ENCODE peak calls at places on chromosomes 11 and 22, in five cellular contexts. Y, B, L, T and Q are unnamed samples.

GRCh38 chr22:20974336-20974955 is 7.4 kb downstream of the AIFM3 start:
- DNase-seq in T (no peak), Y (no peak), L (no peak), B (no peak), Q (no peak)

GRCh38 chr11:72263363-72263762 is 19.4 kb upstream of the PHOX2A start:
- DNase-seq in T (no peak), L (no peak), B (no peak), Y (no peak), Q (no peak)

GRCh38 chr11:14645985-14646900 is 2.6 kb downstream of the PDE3B start:
- DNase-seq in T (no peak), L (no peak), B (no peak), Y (no peak), Q (no peak)

GRCh38 chr22:46986788-46987187 is 224.3 kb downstream of the TBC1D22A start:
- DNase-seq in Y (no peak), L (no peak), B (no peak), T (no peak), Q (no peak)

GRCh38 chr11:28763876-28764275 is 655.7 kb downstream of the METTL15 start:
- DNase-seq in L (no peak), T (no peak), Y (no peak), B (no peak), Q (no peak)

GRCh38 chr11:6531267-6531752 is 34.2 kb downstream of the DNHD1 start:
- DNase-seq in T (peak; percentile 40), Y (peak; percentile 49), B (no peak), L (no peak), Q (no peak)

GRCh38 chr11:44531116-44531504 is 34.4 kb upstream of the CD82 start:
- DNase-seq in T (no peak), B (no peak), Y (no peak), L (no peak), Q (no peak)

GRCh38 chr11:79864882-79865281 is 424.1 kb upstream of the TENM4 start:
- DNase-seq in L (no peak), B (no peak), T (no peak), Y (peak; percentile 31), Q (no peak)

GRCh38 chr11:36023922-36024321 is 80.1 kb downstream of the LDLRAD3 start:
- DNase-seq in L (no peak), T (no peak), Y (no peak), B (no peak), Q (no peak)

GRCh38 chr22:50731811-50732624 is 6.0 kb upstream of the ACR start:
- DNase-seq in B (peak; percentile 56), L (no peak), Y (peak; percentile 60), T (peak; percentile 56), Q (peak; percentile 54)

GRCh38 chr11:107705027-107705426 is 6.8 kb downstream of the SLN start:
- DNase-seq in L (no peak), Y (no peak), B (no peak), T (no peak), Q (no peak)

GRCh38 chr11:3614742-3615171 is 27.0 kb downstream of the ART5 start:
- DNase-seq in L (peak; percentile 47), T (no peak), Y (no peak), B (no peak), Q (no peak)

GRCh38 chr11:24965780-24966179 is 468.9 kb downstream of the LUZP2 start:
- DNase-seq in Y (no peak), L (no peak), T (no peak), B (no peak), Q (no peak)
- H3K36me3 ChIP-seq in Y (no peaks in the 10 kb centered on the region), L (no peaks in the 10 kb centered on the region), T (no peaks in the 10 kb centered on the region), B (no peaks in the 10 kb centered on the region), Q (no peaks in the 10 kb centered on the region)

DNA sequence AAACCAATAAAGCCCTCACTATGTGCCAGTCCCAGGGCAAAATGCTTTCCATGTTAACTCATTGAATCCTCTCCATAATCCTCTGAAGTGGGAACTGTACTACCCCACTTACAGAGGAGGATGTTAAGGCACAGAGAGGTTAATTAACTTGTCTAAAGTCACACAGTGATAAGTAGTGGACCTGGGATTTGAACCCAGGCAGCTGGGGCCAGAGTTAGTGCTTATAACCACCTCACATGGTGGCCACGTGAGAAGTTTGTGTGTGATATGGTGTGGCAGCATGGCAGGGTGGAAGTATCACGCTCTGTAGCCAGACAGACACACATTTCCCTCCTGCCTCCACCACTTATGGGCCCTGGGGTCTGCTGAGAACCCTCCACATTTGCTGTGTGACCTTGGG is 16.5 kb downstream of the PARVG start:
- DNase-seq in T (no peak), L (no peak), Y (no peak), B (no peak), Q (no peak)
- H3K4me1 ChIP-seq in T (peaks cover under 1% of the 10 kb centered on the region), L (no peaks in the 10 kb centered on the region), Y (peaks cover 10% of the 10 kb centered on the region), B (no peaks in the 10 kb centered on the region), Q (peaks cover 5% of the 10 kb centered on the region)

GRCh38 chr22:32999039-32999861 is 58.9 kb downstream of the SYN3 start:
- DNase-seq in L (no peak), Y (no peak), T (no peak), B (no peak), Q (no peak)
- H3K4me3 ChIP-seq in L (no peak overlapping the region), Y (no peak overlapping the region), T (no peak overlapping the region), B (no peak overlapping the region), Q (no peak overlapping the region)

DNA sequence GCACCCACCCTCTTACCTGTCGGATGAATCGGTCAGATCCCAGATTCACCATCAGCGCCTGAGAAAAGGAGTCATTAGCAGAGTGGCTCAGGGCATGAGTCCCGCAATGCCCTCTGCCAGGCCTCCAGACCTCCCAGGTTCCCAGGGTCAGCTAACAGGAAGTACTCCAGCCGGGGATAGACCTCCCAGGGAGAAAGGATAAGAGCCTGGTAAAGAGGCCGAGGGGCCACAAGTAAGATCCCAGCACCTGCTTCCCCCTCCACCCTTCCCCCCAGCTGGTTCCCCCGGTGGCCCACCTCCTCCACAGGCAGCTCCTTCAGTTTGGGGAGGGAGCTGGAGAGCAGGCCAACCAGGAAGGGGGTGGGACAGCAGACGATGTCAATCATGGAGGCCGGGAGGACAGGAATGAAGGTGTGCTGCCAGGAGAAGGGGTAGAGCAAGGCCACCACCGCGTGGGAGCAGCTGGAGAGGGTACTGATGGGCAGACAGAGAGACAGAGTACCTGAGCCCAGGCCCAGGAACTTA is 16.4 kb downstream of the RPL27A start:
- DNase-seq in B (peak; percentile 56), T (no peak), L (no peak), Y (no peak), Q (no peak)
- H3K36me3 ChIP-seq in B (peaks cover 59% of the 10 kb centered on the region), T (peaks cover 34% of the 10 kb centered on the region), L (no peaks in the 10 kb centered on the region), Y (no peaks in the 10 kb centered on the region), Q (no peaks in the 10 kb centered on the region)

GRCh38 chr11:69006816-69007215 is 6.2 kb downstream of the MRGPRF start:
- DNase-seq in T (no peak), Y (no peak), B (no peak), L (no peak), Q (no peak)
- H3K4me1 ChIP-seq in T (peaks cover 26% of the 10 kb centered on the region), Y (peaks cover 45% of the 10 kb centered on the region), B (peaks cover 18% of the 10 kb centered on the region), L (peaks cover 4% of the 10 kb centered on the region), Q (no peaks in the 10 kb centered on the region)

GRCh38 chr22:33056108-33056507 is 2.1 kb downstream of the SYN3 start:
- DNase-seq in B (no peak), Y (no peak), L (no peak), T (no peak), Q (no peak)
- H3K4me3 ChIP-seq in B (no peak overlapping the region), Y (no peak overlapping the region), L (no peak overlapping the region), T (no peak overlapping the region), Q (no peak overlapping the region)

GRCh38 chr11:45967506-45967905 is 45.0 kb downstream of the LARGE2 start:
- DNase-seq in Y (no peak), L (no peak), T (no peak), B (no peak), Q (no peak)
- H3K36me3 ChIP-seq in Y (no peaks in the 10 kb centered on the region), L (peaks cover 3% of the 10 kb centered on the region), T (peaks cover 50% of the 10 kb centered on the region), B (peaks cover 33% of the 10 kb centered on the region), Q (peaks cover 59% of the 10 kb centered on the region)

GRCh38 chr11:57775474-57775873 is 13.9 kb downstream of the CTNND1 start:
- DNase-seq in Y (no peak), L (no peak), B (no peak), T (no peak), Q (no peak)

GRCh38 chr11:57771365-57771764 is 9.8 kb downstream of the CTNND1 start:
- DNase-seq in Y (no peak), T (no peak), B (no peak), L (no peak), Q (no peak)

GRCh38 chr11:57773026-57773598 is 11.5 kb downstream of the CTNND1 start:
- DNase-seq in T (no peak), Y (no peak), L (no peak), B (no peak), Q (no peak)

GRCh38 chr11:57772562-57772961 is 11.0 kb downstream of the CTNND1 start:
- DNase-seq in T (no peak), B (no peak), L (no peak), Y (no peak), Q (no peak)

DNA sequence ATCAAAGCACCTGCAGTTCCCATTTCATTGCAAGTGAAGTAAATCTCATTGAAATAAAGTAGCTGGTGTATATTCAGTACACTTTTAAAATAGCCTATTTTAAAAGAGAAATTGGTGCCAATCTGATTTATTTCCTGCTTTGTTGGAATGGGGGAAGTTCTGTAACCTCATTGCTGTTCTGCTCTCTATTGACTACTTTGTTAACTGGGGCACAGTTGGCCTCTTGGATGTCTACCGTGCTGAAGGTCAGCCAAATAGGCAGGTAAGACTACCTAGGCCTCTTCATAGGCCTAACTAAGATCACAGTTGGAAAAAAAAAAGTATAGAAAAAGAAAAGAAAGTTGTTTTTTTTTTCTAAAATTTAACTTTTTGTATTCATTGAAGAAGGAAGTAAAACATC is 9.2 kb downstream of the CTNND1 start:
- DNase-seq in B (no peak), T (no peak), L (no peak), Y (no peak), Q (no peak)
- H3K4me1 ChIP-seq in B (no peaks in the 10 kb centered on the region), T (peaks cover 24% of the 10 kb centered on the region), L (peaks cover 67% of the 10 kb centered on the region), Y (peaks cover 19% of the 10 kb centered on the region), Q (no peaks in the 10 kb centered on the region)

GRCh38 chr11:65316979-65317786 is 2.5 kb downstream of the CDC42EP2 start:
- DNase-seq in T (no peak), L (peak; percentile 82), B (no peak), Y (peak; percentile 71), Q (no peak)
- H3K4me3 ChIP-seq in T (no peak overlapping the region), L (peak overlapping the region; percentile 78), B (no peak overlapping the region), Y (peak overlapping the region; percentile 15), Q (no peak overlapping the region)